ENCODE peak calls at places on chromosome 4, in seven cellular contexts. M is transverse colon, L is bronchial epithelial cell, S is WERI-Rb-1, B is endodermal cell, T is Peyer's patch, K is astrocyte of the spinal cord. V is an unnamed sample.

GRCh38 chr4:1563768-1564485 is 120.2 kb downstream of the FAM53A start:
- DNase-seq in T (no peak), L (no peak), S (no peak), M (no peak), K (no peak), B (no peak), V (no peak)

GRCh38 chr4:76984127-76984526 is 34.6 kb downstream of the SEPTIN11 start:
- DNase-seq in M (no peak), B (no peak), K (peak; percentile 79), S (no peak), T (no peak), L (peak; percentile 24), V (no peak)

GRCh38 chr4:33837043-33837442 is 2407.3 kb downstream of the ARAP2 start:
- DNase-seq in M (no peak), S (no peak), K (peak; percentile 83), L (peak; percentile 9), B (no peak), T (no peak), V (peak; percentile 71)

GRCh38 chr4:25795566-25796454 is 67.0 kb downstream of the SEL1L3 start:
- DNase-seq in T (no peak), M (no peak), S (peak; percentile 29), L (peak; percentile 55), K (peak; percentile 77), B (peak; percentile 88), V (peak; percentile 35)

GRCh38 chr4:159764343-159764952 is 661.6 kb downstream of the RAPGEF2 start:
- DNase-seq in K (peak; percentile 85), M (no peak), L (peak; percentile 64), T (no peak), S (peak; percentile 51), B (peak; percentile 63), V (peak; percentile 71)

GRCh38 chr4:78214078-78214477 is 157.0 kb downstream of the FRAS1 start:
- DNase-seq in K (no peak), M (no peak), T (no peak), L (no peak), B (no peak), S (no peak), V (no peak)

GRCh38 chr4:15395342-15395741 is 32.5 kb upstream of the C1QTNF7 start:
- DNase-seq in L (no peak), M (no peak), T (no peak), S (no peak), K (peak; percentile 48), B (no peak), V (no peak)

GRCh38 chr4:37320518-37321235 is 76.1 kb downstream of the NWD2 start:
- DNase-seq in M (no peak), T (no peak), L (no peak), K (no peak), B (no peak), S (no peak), V (no peak)

GRCh38 chr4:161949941-161950725 is 213.7 kb downstream of the FSTL5 start:
- DNase-seq in S (no peak), T (no peak), B (no peak), M (no peak), L (peak; percentile 59), K (peak; percentile 64), V (peak; percentile 42)

GRCh38 chr4:108561086-108561485 is 59.3 kb upstream of the RPL34 start:
- DNase-seq in M (no peak), K (no peak), B (no peak), T (no peak), S (no peak), L (no peak), V (no peak)

GRCh38 chr4:87073570-87074470 is 139.0 kb downstream of the AFF1 start:
- DNase-seq in M (peak; percentile 60), B (no peak), L (peak; percentile 73), T (no peak), S (peak; percentile 72), K (peak; percentile 44), V (no peak)

GRCh38 chr4:189377576-189377975 is 563.1 kb upstream of the FRG1 start:
- DNase-seq in K (no peak), T (no peak), S (no peak), M (no peak), B (no peak), L (no peak), V (no peak)

GRCh38 chr4:150821641-150822040 is 193.4 kb downstream of the LRBA start:
- DNase-seq in L (no peak), S (no peak), B (no peak), T (no peak), M (no peak), K (no peak), V (no peak)

GRCh38 chr4:63580796-63581475 is 828.3 kb downstream of the TECRL start:
- DNase-seq in M (no peak), L (no peak), S (no peak), K (no peak), T (no peak), B (no peak), V (no peak)

GRCh38 chr4:105596676-105597075 is 44.3 kb downstream of the ARHGEF38 start:
- DNase-seq in B (peak; percentile 49), M (no peak), K (no peak), T (no peak), L (no peak), S (no peak), V (no peak)

GRCh38 chr4:152590179-152591031 is 54.5 kb upstream of the FBXW7 start:
- DNase-seq in K (peak; percentile 90), T (no peak), S (peak; percentile 50), M (no peak), B (no peak), L (peak; percentile 94), V (peak; percentile 90)

GRCh38 chr4:62250100-62250499 is 1050.0 kb downstream of the ADGRL3 start:
- DNase-seq in S (no peak), B (no peak), T (no peak), M (no peak), L (no peak), K (no peak), V (no peak)

GRCh38 chr4:36385951-36386561 is 104.6 kb downstream of the DTHD1 start:
- DNase-seq in B (no peak), L (no peak), K (no peak), S (no peak), T (no peak), M (peak; percentile 11), V (no peak)

DNA sequence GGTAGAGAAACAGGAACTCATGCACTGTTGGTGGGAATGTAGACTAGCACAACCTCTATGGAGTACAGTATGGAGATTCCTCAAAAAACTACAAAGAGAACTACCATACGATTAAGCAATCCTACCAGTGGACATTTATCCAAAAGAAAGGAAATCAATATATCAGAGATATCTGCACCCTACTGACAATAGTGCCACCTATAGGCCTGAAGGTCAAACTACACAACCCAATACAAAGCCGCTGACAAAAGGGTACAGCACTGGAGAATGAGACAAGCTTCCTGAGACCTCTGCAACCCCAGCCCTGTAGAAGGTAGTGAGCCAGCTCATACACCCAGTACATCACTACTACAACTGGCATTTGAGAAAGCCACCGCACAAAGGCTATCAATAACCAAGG is 67.1 kb downstream of the CBR4 start:
- DNase-seq in S (no peak), B (peak; percentile 67), T (no peak), M (no peak), L (no peak), K (no peak), V (no peak)
- TF ChIP-seq CTCF in S (peak; percentile 69), B (peak; percentile 84), T (peak; percentile 23), M (peak; percentile 45), L (peak; percentile 35), K (peak; percentile 59), V (peak; percentile 53)

DNA sequence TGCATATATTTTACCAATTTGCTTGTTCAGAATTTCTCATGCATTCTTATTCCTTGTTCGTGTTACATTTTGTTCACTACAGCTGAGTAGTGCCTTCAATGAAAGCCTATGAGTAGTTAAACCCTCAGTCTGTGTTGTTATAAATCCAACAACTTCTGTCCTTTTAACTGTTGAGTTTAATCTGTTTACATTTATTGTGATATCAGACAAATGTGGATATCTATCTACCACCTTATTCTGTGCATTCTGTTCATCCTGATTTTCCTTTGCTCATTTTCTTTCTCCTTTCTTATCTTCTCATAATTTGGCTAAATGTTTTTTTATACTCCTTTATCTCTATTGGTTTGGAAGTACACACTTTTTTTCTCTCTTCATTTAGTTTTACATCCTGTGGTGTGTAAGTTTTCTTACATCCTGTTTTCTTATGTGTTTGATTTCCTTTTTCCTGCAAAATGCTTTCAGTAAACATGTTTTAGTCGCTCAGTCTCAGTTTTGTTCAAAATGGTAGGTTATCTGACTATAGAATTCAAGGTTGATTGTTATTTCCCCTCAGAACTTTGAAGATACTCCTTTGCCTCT is 54.2 kb downstream of the CASP6 start:
- DNase-seq in T (no peak), M (no peak), S (no peak), K (no peak), L (no peak), B (no peak), V (no peak)
- H3K4me3 ChIP-seq in T (no peak overlapping the region), M (no peak overlapping the region), S (no peak overlapping the region), K (no peak overlapping the region), L (no peak overlapping the region), B (no peak overlapping the region), V (no peak overlapping the region)

GRCh38 chr4:154549894-154550790 is at the start of gene PLRG1:
- DNase-seq in M (peak; percentile 97), T (peak; percentile 96), K (peak; percentile 95), L (peak; percentile 88), B (peak; percentile 98), S (peak; percentile 98), V (peak; percentile 89)
- TF ChIP-seq CTCF in M (peak; percentile 17), T (peak; percentile 14), K (peak; percentile 13), L (no peak), B (peak; percentile 43), S (peak; percentile 1), V (no peak)

GRCh38 chr4:10063544-10064300 is 42.4 kb upstream of the SLC2A9 start:
- DNase-seq in B (peak; percentile 94), S (peak; percentile 84), L (peak; percentile 80), K (peak; percentile 66), M (peak; percentile 28), T (peak; percentile 50), V (peak; percentile 70)

GRCh38 chr4:10066206-10066605 is 44.9 kb upstream of the SLC2A9 start:
- DNase-seq in S (no peak), K (no peak), L (no peak), B (no peak), T (no peak), M (no peak), V (no peak)

GRCh38 chr4:10058371-10058770 is 37.1 kb upstream of the SLC2A9 start:
- DNase-seq in L (no peak), M (no peak), T (no peak), S (no peak), B (no peak), K (no peak), V (no peak)

GRCh38 chr4:10057023-10057395 is 35.7 kb upstream of the SLC2A9 start:
- DNase-seq in K (no peak), T (no peak), B (peak; percentile 35), S (no peak), M (no peak), L (no peak), V (no peak)

DNA sequence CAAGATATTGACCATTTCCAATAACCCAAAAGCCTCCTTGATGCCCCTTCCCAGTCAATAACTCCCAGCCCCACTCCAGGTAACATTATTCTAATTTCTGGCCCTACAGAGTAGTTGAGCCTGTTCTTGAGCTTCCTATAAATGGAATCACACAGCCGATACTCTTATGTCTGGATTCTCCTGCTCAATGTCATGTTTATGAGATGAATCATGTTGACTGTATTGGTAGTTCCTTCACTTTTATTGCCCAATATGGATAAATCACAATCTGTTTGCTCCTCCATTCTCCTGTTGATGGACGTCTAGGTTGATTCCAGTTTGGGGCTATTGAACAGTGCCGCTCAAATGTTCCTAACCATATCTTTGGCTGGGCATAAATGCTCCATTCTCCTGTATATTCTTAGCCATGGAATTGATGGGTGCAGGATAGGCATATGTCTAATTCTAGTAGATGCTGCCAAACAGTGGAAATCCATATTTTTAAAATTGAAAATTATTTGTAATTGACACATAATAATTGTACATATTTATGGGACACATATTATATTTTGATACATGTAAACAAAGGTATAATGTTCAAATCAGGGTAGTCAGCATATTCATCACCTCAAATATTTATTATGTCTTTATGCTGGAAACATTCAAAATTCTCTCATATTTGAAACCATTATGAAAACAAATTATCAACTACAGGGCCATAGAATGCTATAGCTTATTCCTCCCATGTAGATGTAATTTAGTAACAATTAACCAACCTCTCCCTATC is 40.5 kb upstream of the SLC2A9 start:
- DNase-seq in M (no peak), S (no peak), T (no peak), L (peak; percentile 91), K (no peak), B (no peak), V (no peak)
- H3K4me3 ChIP-seq in M (no peak overlapping the region), S (no peak overlapping the region), T (no peak overlapping the region), L (no peak overlapping the region), K (no peak overlapping the region), B (no peak overlapping the region), V (no peak overlapping the region)

V was measured in astrocyte of the cerebellum.